ENCODE peak calls at places on chromosomes 3 and 15, in five cellular contexts. O, N, T, J and Z are unnamed samples.

GRCh38 chr3:59043391-59043790 is 6.4 kb downstream of the CFAP20DC start:
- DNase-seq in O (no peak), N (no peak), T (no peak), J (no peak), Z (no peak)

GRCh38 chr3:105315157-105315556 is 51.6 kb upstream of the ALCAM start:
- DNase-seq in O (no peak), N (no peak), T (no peak), J (no peak), Z (no peak)

GRCh38 chr3:15313461-15313860 is 18.9 kb downstream of the SH3BP5 start:
- DNase-seq in O (no peak), N (no peak), T (no peak), J (no peak), Z (peak)

GRCh38 chr15:90035095-90035834 is 34.1 kb downstream of the ZNF710 start:
- DNase-seq in O (peak), N (peak), T (no peak), J (no peak), Z (peak)

GRCh38 chr3:150329408-150329807 is 78.7 kb upstream of the TSC22D2 start:
- DNase-seq in O (no peak), N (no peak), T (peak), J (no peak), Z (no peak)

GRCh38 chr3:43968465-43968864 is 273.2 kb upstream of the TOPAZ1 start:
- DNase-seq in O (no peak), N (no peak), T (no peak), J (no peak), Z (no peak)

GRCh38 chr3:60920519-60920918 is 330.7 kb downstream of the FHIT start:
- DNase-seq in O (no peak), N (no peak), T (no peak), J (no peak), Z (no peak)

GRCh38 chr3:140758791-140759444 is 81.1 kb downstream of the TRIM42 start:
- DNase-seq in O (no peak), N (no peak), T (no peak), J (no peak), Z (no peak)

GRCh38 chr3:59486468-59486964 is 436.7 kb upstream of the CFAP20DC start:
- DNase-seq in O (no peak), N (no peak), T (no peak), J (no peak), Z (no peak)

GRCh38 chr3:33115024-33115768 is 1.4 kb downstream of the CRTAP start:
- DNase-seq in O (no peak), N (peak), T (no peak), J (peak), Z (peak)

GRCh38 chr3:184334470-184335158 is 2.8 kb upstream of the FAM131A start:
- DNase-seq in O (peak), N (no peak), T (no peak), J (no peak), Z (no peak)

GRCh38 chr3:82558081-82558480 is 796.6 kb upstream of the GBE1 start:
- DNase-seq in O (no peak), N (no peak), T (no peak), J (no peak), Z (no peak)

GRCh38 chr3:169058681-169059080 is 604.8 kb downstream of the MECOM start:
- DNase-seq in O (no peak), N (no peak), T (no peak), J (no peak), Z (no peak)

GRCh38 chr3:151085889-151086483 is 522 bp downstream of the MED12L start:
- DNase-seq in O (peak), N (no peak), T (no peak), J (peak), Z (no peak)

GRCh38 chr3:10757021-10757820 is 58.8 kb upstream of the SLC6A11 start:
- DNase-seq in O (no peak), N (no peak), T (no peak), J (no peak), Z (no peak)

GRCh38 chr3:143507735-143508580 is 340.3 kb downstream of the SLC9A9 start:
- DNase-seq in O (no peak), N (no peak), T (no peak), J (no peak), Z (no peak)

GRCh38 chr3:25354071-25354470 is 74.0 kb upstream of the RARB start:
- DNase-seq in O (no peak), N (no peak), T (no peak), J (no peak), Z (no peak)

GRCh38 chr3:194488007-194488742 is 1.4 kb upstream of the ATP13A3 start:
- DNase-seq in O (no peak), N (no peak), T (no peak), J (no peak), Z (no peak)

GRCh38 chr15:66004618-66005262 is 135.4 kb downstream of the RAB11A start:
- DNase-seq in O (no peak), N (no peak), T (no peak), J (peak), Z (no peak)

GRCh38 chr3:182450942-182451607 is 342.2 kb upstream of the ATP11B start:
- DNase-seq in O (no peak), N (no peak), T (no peak), J (no peak), Z (no peak)

GRCh38 chr3:36192901-36193300 is 187.4 kb upstream of the STAC start:
- DNase-seq in O (no peak), N (no peak), T (no peak), J (no peak), Z (no peak)

GRCh38 chr15:70892912-70893560 is 410 bp downstream of the LRRC49 start:
- DNase-seq in O (no peak), N (no peak), T (no peak), J (no peak), Z (no peak)

GRCh38 chr3:117443014-117443413 is 733.4 kb downstream of the TUSC7 start:
- DNase-seq in O (no peak), N (no peak), T (no peak), J (no peak), Z (no peak)

GRCh38 chr15:71599404-71600225 is 210.7 kb upstream of the NR2E3 start:
- DNase-seq in O (no peak), N (no peak), T (no peak), J (peak), Z (no peak)

GRCh38 chr3:194711913-194712312 is 26.2 kb downstream of the FAM43A start:
- DNase-seq in O (no peak), N (peak), T (no peak), J (no peak), Z (no peak)

GRCh38 chr15:63630036-63630751 is 33.0 kb downstream of the FBXL22 start:
- DNase-seq in O (no peak), N (peak), T (no peak), J (no peak), Z (no peak)

GRCh38 chr3:52986938-52987337 is 58.9 kb downstream of the SFMBT1 start:
- DNase-seq in O (no peak), N (no peak), T (no peak), J (no peak), Z (no peak)

GRCh38 chr15:40893733-40894688 is at the start of gene VPS18:
- DNase-seq in O (peak), N (peak), T (peak), J (peak), Z (peak)
- TF ChIP-seq EP300 in O (no peak), N (peak), T (no peak), J (peak), Z (no peak)

DNA sequence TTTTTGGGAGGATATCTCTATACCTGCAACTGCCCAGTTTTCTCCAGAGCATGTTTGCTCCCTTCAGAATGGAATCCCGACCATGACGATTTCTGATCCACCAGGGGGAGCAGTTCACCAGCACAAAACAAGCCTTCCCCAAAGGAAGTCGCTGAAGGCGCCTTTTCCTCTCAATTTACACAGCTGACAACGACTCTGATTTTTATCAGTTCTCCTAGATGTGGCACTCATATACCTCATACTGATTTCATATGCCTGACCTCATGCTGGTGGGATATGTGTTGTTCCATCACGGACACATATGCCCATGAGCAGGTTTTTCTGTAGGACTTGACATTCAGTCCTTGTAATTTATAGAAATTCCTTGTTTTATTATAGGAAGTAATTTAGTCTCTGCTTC is 1028.2 kb downstream of the MCTP2 start:
- DNase-seq in O (no peak), N (peak), T (peak), J (peak), Z (peak)
- TF ChIP-seq EP300 in O (no peak), N (no peak), T (no peak), J (no peak), Z (no peak)

GRCh38 chr3:115292131-115292530 is 145.0 kb upstream of the ZBTB20 start:
- DNase-seq in O (no peak), N (no peak), T (no peak), J (no peak), Z (no peak)

GRCh38 chr3:115293321-115293720 is 146.2 kb upstream of the ZBTB20 start:
- DNase-seq in O (no peak), N (no peak), T (no peak), J (no peak), Z (no peak)

GRCh38 chr3:115287198-115287597 is 140.1 kb upstream of the ZBTB20 start:
- DNase-seq in O (no peak), N (no peak), T (no peak), J (no peak), Z (no peak)

GRCh38 chr3:115292677-115293076 is 145.6 kb upstream of the ZBTB20 start:
- DNase-seq in O (no peak), N (no peak), T (no peak), J (no peak), Z (no peak)
- TF ChIP-seq EP300 in O (no peak), N (no peak), T (no peak), J (no peak), Z (no peak)

DNA sequence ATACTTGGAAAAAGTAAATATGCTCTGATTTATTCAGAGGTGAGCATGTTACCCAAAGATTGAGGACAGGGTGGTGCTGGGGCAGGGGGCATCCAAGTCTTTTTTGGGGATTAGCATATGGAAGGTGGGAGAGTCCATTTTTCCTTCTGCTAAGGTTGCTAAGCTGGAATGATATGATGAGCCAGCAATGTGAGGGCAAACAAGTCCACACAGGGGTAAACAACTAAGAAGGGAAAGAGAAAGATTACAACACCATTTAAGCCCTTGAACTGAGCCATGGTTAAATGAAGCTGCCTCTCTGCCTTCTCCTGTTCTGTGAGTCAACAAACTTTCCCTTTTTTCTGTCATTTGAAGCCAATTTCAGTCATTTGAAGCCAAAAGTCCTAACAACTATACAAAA is 89.0 kb downstream of the RPL22L1 start:
- DNase-seq in O (no peak), N (no peak), T (no peak), J (no peak), Z (no peak)
- TF ChIP-seq EP300 in O (no peak), N (no peak), T (no peak), J (no peak), Z (no peak)

GRCh38 chr15:38453971-38454686 is at the start of gene FAM98B:
- DNase-seq in O (peak), N (peak), T (peak), J (peak), Z (peak)
- TF ChIP-seq EP300 in O (no peak), N (no peak), T (no peak), J (no peak), Z (no peak)

DNA sequence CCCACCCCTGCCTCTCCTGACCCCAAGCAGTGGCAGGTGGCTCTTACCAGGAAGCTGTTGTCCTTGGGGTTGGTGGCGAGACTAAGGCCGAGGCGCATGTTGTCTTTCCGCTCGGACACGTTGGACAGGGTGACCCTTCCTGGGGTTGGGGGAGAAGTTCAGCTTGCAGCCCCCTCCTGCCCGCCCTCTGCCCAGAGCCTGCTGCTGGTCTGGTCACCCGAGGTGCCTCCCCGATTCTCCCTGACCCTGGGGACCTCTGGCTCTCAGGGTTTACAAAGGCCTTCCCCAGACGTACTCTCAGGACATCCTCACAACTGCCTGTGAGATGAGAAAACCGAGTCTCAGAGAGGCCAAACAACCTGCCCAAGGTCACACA is 67.3 kb downstream of the ITGA11 start:
- DNase-seq in O (peak), N (no peak), T (no peak), J (no peak), Z (no peak)
- TF ChIP-seq EP300 in O (no peak), N (no peak), T (no peak), J (no peak), Z (no peak)